ENCODE peak calls at places on chromosomes 2 and 18, in nine cellular contexts. V is AG09309, R is lower leg skin, N is type B pancreatic cell, D is H9, F is heart right ventricle, M is BJ, U is neural crest cell, C is transverse colon. Z is an unnamed sample.
A peak's percentile ranks its signal among the peaks of the same experiment; 100 is the strongest.

GRCh38 chr2:129710670-129711495 is 268.6 kb upstream of the RAB6C start:
- DNase-seq in R (no peak), N (no peak), C (no peak), F (no peak), D (no peak), U (no peak), V (no peak), M (no peak), Z (no peak)

GRCh38 chr2:154600931-154601494 is 97.5 kb upstream of the KCNJ3 start:
- DNase-seq in D (no peak), V (no peak), R (no peak), N (no peak), F (no peak), M (no peak), C (no peak), U (no peak), Z (no peak)

GRCh38 chr2:101778102-101778501 is 80.6 kb downstream of the MAP4K4 start:
- DNase-seq in D (no peak), R (no peak), V (no peak), C (no peak), N (no peak), M (no peak), F (no peak), U (no peak), Z (no peak)

GRCh38 chr18:47149457-47150028 is 757 bp downstream of the HDHD2 start:
- DNase-seq in U (peak; percentile 3), N (no peak), R (no peak), D (no peak), F (no peak), C (no peak), V (no peak), M (no peak), Z (no peak)

GRCh38 chr2:133789743-133790142 is 221.5 kb upstream of the NCKAP5 start:
- DNase-seq in U (no peak), V (no peak), R (no peak), M (no peak), N (no peak), C (no peak), F (no peak), D (no peak), Z (no peak)

GRCh38 chr2:37916512-37917082 is 8.5 kb upstream of the RMDN2 start:
- DNase-seq in N (no peak), C (peak; percentile 55), M (peak; percentile 93), V (peak; percentile 95), U (no peak), R (peak; percentile 73), F (peak; percentile 39), D (no peak), Z (no peak)

GRCh38 chr2:199223791-199224190 is 233.9 kb downstream of the SATB2 start:
- DNase-seq in M (no peak), F (no peak), U (no peak), C (no peak), N (no peak), V (no peak), D (no peak), R (no peak), Z (no peak)

GRCh38 chr2:216501854-216502253 is 3.2 kb downstream of the RPL37A start:
- DNase-seq in U (no peak), C (peak; percentile 47), V (no peak), M (no peak), R (no peak), D (no peak), F (no peak), N (no peak), Z (no peak)

GRCh38 chr2:191499874-191500565 is 177.9 kb upstream of the NABP1 start:
- DNase-seq in C (no peak), N (no peak), U (no peak), F (no peak), R (no peak), V (peak; percentile 44), M (no peak), D (no peak), Z (no peak)

GRCh38 chr2:191500566-191501389 is 177.2 kb upstream of the NABP1 start:
- DNase-seq in R (no peak), U (no peak), M (no peak), C (no peak), D (no peak), N (no peak), F (no peak), V (no peak), Z (no peak)

GRCh38 chr2:191499050-191499449 is 178.9 kb upstream of the NABP1 start:
- DNase-seq in F (no peak), V (no peak), N (no peak), R (no peak), U (no peak), D (no peak), C (no peak), M (no peak), Z (no peak)

GRCh38 chr2:191497822-191498221 is 180.1 kb upstream of the NABP1 start:
- DNase-seq in F (no peak), N (no peak), R (no peak), V (no peak), U (no peak), M (no peak), C (no peak), D (no peak), Z (no peak)

GRCh38 chr2:191501390-191502168 is 176.4 kb upstream of the NABP1 start:
- DNase-seq in R (no peak), M (no peak), N (no peak), V (no peak), F (no peak), C (no peak), D (no peak), U (no peak), Z (no peak)
- TF ChIP-seq CTCF in R (no peak), M (peak; percentile 66), N (peak; percentile 77), V (peak; percentile 59), F (peak; percentile 77), C (peak; percentile 59), D (peak; percentile 27), U (peak; percentile 71), Z (peak; percentile 24)

GRCh38 chr2:33395660-33396249 is 80.7 kb upstream of the RASGRP3 start:
- DNase-seq in M (no peak), C (peak; percentile 57), U (peak; percentile 51), N (no peak), D (no peak), F (peak; percentile 13), V (no peak), R (peak; percentile 31), Z (peak; percentile 73)

GRCh38 chr2:33388996-33389395 is 87.5 kb upstream of the RASGRP3 start:
- DNase-seq in V (no peak), N (no peak), M (no peak), C (no peak), U (no peak), F (no peak), R (no peak), D (no peak), Z (no peak)

GRCh38 chr2:33392366-33392765 is 84.1 kb upstream of the RASGRP3 start:
- DNase-seq in M (no peak), V (no peak), F (no peak), R (no peak), N (no peak), U (no peak), D (no peak), C (peak; percentile 11), Z (no peak)

GRCh38 chr2:33391582-33392255 is 84.7 kb upstream of the RASGRP3 start:
- DNase-seq in F (no peak), C (no peak), U (no peak), R (no peak), M (no peak), D (no peak), N (no peak), V (no peak), Z (no peak)
- TF ChIP-seq CTCF in F (no peak), C (no peak), U (no peak), R (no peak), M (no peak), D (no peak), N (no peak), V (no peak), Z (no peak)

GRCh38 chr2:232668805-232669444 is 28.2 kb upstream of the GIGYF2 start:
- DNase-seq in D (peak; percentile 61), N (no peak), M (no peak), V (no peak), F (peak; percentile 33), U (peak; percentile 9), R (no peak), C (no peak), Z (no peak)
- TF ChIP-seq CTCF in D (peak; percentile 66), N (peak; percentile 56), M (peak; percentile 72), V (peak; percentile 68), F (peak; percentile 47), U (peak; percentile 40), R (no peak), C (peak; percentile 28), Z (no peak)

GRCh38 chr2:42054657-42055430 is 7.0 kb downstream of the PKDCC start:
- DNase-seq in R (no peak), F (no peak), C (peak; percentile 85), D (peak; percentile 86), U (no peak), N (no peak), V (no peak), M (no peak), Z (no peak)
- TF ChIP-seq CTCF in R (no peak), F (no peak), C (peak; percentile 40), D (peak; percentile 65), U (no peak), N (no peak), V (no peak), M (no peak), Z (no peak)

GRCh38 chr2:112463256-112463655 is 18.7 kb upstream of the TTL start:
- DNase-seq in F (no peak), R (no peak), U (no peak), M (no peak), N (no peak), D (no peak), C (no peak), V (no peak), Z (no peak)

GRCh38 chr2:112462178-112462577 is 19.8 kb upstream of the TTL start:
- DNase-seq in F (no peak), C (no peak), N (no peak), V (no peak), R (no peak), M (no peak), U (no peak), D (no peak), Z (no peak)

DNA sequence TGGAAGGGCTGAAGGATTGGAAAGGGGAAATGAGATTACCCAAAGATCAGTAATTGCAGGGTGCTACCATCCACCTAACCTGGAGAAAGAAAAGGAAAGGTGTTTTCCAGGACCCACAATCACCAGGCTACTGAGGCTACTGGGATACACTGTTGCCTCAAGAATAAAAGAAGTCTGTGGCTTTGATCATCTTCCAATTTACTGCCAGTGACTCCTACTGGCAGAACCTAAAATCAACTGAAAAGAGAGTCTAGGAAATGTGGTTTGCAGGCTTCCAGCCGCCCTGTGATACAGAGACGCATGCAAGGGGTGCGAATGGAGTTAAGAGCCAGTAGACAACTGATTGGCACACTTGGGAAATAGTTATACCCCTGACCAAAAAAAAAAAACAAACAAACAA is 16.6 kb upstream of the TTL start:
- DNase-seq in R (no peak), F (no peak), M (no peak), D (no peak), V (no peak), U (no peak), C (no peak), N (no peak), Z (no peak)
- TF ChIP-seq CTCF in R (no peak), F (no peak), M (peak; percentile 37), D (peak; percentile 55), V (peak; percentile 28), U (peak; percentile 31), C (no peak), N (peak; percentile 32), Z (no peak)

GRCh38 chr2:1675633-1676032 is 68.7 kb downstream of the PXDN start:
- DNase-seq in R (no peak), V (peak; percentile 91), F (no peak), D (no peak), N (no peak), U (no peak), M (peak; percentile 87), C (peak; percentile 25), Z (no peak)
- TF ChIP-seq CTCF in R (no peak), V (peak; percentile 90), F (no peak), D (no peak), N (no peak), U (no peak), M (peak; percentile 80), C (peak; percentile 24), Z (no peak)